ENCODE peak calls at places on chromosome 10, in six cellular contexts. Y is neural crest cell, A is AG09319, C is WTC11, B is Peyer's patch, O is RWPE1. K is an unnamed sample.

GRCh38 chr10:105989995-105990394 is 1174.5 kb downstream of the SORCS1 start:
- DNase-seq in Y (no peak), A (no peak), C (no peak), B (no peak), O (no peak), K (no peak)

GRCh38 chr10:131017566-131018285 is 293.8 kb downstream of the TCERG1L start:
- DNase-seq in Y (no peak), A (no peak), C (no peak), B (no peak), O (no peak), K (no peak)

GRCh38 chr10:100520811-100521210 is 1.1 kb upstream of the SEC31B start:
- DNase-seq in Y (no peak), A (no peak), C (no peak), B (no peak), O (peak; percentile 41), K (no peak)

GRCh38 chr10:101062231-101063161 is 707 bp downstream of the KAZALD1 start:
- DNase-seq in Y (peak; percentile 57), A (no peak), C (peak; percentile 78), B (peak; percentile 57), O (no peak), K (peak; percentile 75)

GRCh38 chr10:14325325-14325955 is 5.3 kb downstream of the FRMD4A start:
- DNase-seq in Y (peak; percentile 46), A (no peak), C (peak; percentile 89), B (no peak), O (no peak), K (peak; percentile 75)

GRCh38 chr10:103598654-103599115 is 105.2 kb downstream of the NEURL1 start:
- DNase-seq in Y (peak; percentile 63), A (no peak), C (peak; percentile 66), B (no peak), O (peak; percentile 80), K (peak; percentile 64)

GRCh38 chr10:42475168-42476098 is 162.9 kb downstream of the ZNF33B start:
- DNase-seq in Y (no peak), A (no peak), C (peak; percentile 16), B (no peak), O (peak; percentile 8), K (no peak)

GRCh38 chr10:84238909-84239308 is 2.4 kb downstream of the LRIT1 start:
- DNase-seq in Y (no peak), A (no peak), C (no peak), B (no peak), O (no peak), K (no peak)

GRCh38 chr10:12221323-12222298 is 25.6 kb downstream of the CDC123 start:
- DNase-seq in Y (no peak), A (no peak), C (no peak), B (no peak), O (peak; percentile 12), K (no peak)

GRCh38 chr10:116891208-116891607 is 41.9 kb downstream of the ENO4 start:
- DNase-seq in Y (no peak), A (peak; percentile 1), C (no peak), B (no peak), O (peak; percentile 77), K (no peak)

GRCh38 chr10:15420858-15421257 is 49.8 kb upstream of the FAM171A1 start:
- DNase-seq in Y (no peak), A (no peak), C (no peak), B (no peak), O (no peak), K (no peak)

GRCh38 chr10:122864901-122865300 is 14.5 kb downstream of the FAM24B start:
- DNase-seq in Y (no peak), A (no peak), C (no peak), B (no peak), O (peak; percentile 61), K (no peak)

GRCh38 chr10:27625452-27626345 is 119.9 kb downstream of the MKX start:
- DNase-seq in Y (no peak), A (no peak), C (peak; percentile 18), B (no peak), O (no peak), K (no peak)

GRCh38 chr10:33037726-33038125 is 79.7 kb upstream of the ITGB1 start:
- DNase-seq in Y (no peak), A (no peak), C (no peak), B (no peak), O (no peak), K (no peak)

GRCh38 chr10:102280397-102281015 is 35.2 kb downstream of the GBF1 start:
- DNase-seq in Y (no peak), A (no peak), C (no peak), B (no peak), O (no peak), K (peak; percentile 31)

GRCh38 chr10:110221721-110222261 is 14.4 kb downstream of the MXI1 start:
- DNase-seq in Y (no peak), A (peak; percentile 75), C (peak; percentile 68), B (peak; percentile 55), O (peak; percentile 66), K (peak; percentile 18)

GRCh38 chr10:133359554-133359971 is 1.7 kb upstream of the FUOM start:
- DNase-seq in Y (no peak), A (no peak), C (no peak), B (peak; percentile 45), O (no peak), K (no peak)

GRCh38 chr10:123642293-123642692 is 23.9 kb upstream of the GPR26 start:
- DNase-seq in Y (no peak), A (no peak), C (no peak), B (no peak), O (no peak), K (no peak)

GRCh38 chr10:50561266-50561665 is 62.5 kb downstream of the SGMS1 start:
- DNase-seq in Y (no peak), A (peak; percentile 97), C (no peak), B (no peak), O (no peak), K (no peak)

GRCh38 chr10:112235920-112236319 is 47.3 kb upstream of the TECTB start:
- DNase-seq in Y (no peak), A (no peak), C (no peak), B (no peak), O (no peak), K (no peak)

GRCh38 chr10:3422282-3422681 is 249.7 kb upstream of the PITRM1 start:
- DNase-seq in Y (no peak), A (no peak), C (no peak), B (no peak), O (no peak), K (no peak)

GRCh38 chr10:132447446-132448247 is 50.6 kb downstream of the PWWP2B start:
- DNase-seq in Y (no peak), A (no peak), C (peak; percentile 52), B (peak; percentile 69), O (peak; percentile 82), K (no peak)

GRCh38 chr10:29535012-29535777 is 99.6 kb downstream of the SVIL start:
- DNase-seq in Y (peak; percentile 77), A (peak; percentile 70), C (peak; percentile 80), B (no peak), O (no peak), K (peak; percentile 58)

GRCh38 chr10:129963831-129964501 is at the start of gene EBF3:
- DNase-seq in Y (peak; percentile 75), A (no peak), C (peak; percentile 85), B (peak; percentile 15), O (peak; percentile 49), K (peak; percentile 85)

GRCh38 chr10:79034271-79034876 is 34.4 kb upstream of the ZMIZ1 start:
- DNase-seq in Y (no peak), A (no peak), C (no peak), B (no peak), O (no peak), K (no peak)

GRCh38 chr10:73840056-73840402 is 28.6 kb upstream of the NDST2 start:
- DNase-seq in Y (no peak), A (no peak), C (no peak), B (no peak), O (no peak), K (no peak)

GRCh38 chr10:52332815-52333214 is 18.7 kb downstream of the DKK1 start:
- DNase-seq in Y (no peak), A (no peak), C (no peak), B (no peak), O (no peak), K (no peak)

GRCh38 chr10:132301371-132302330 is 6.1 kb downstream of the STK32C start:
- DNase-seq in Y (no peak), A (no peak), C (no peak), B (no peak), O (no peak), K (no peak)

GRCh38 chr10:24394479-24395190 is 185.7 kb downstream of the KIAA1217 start:
- DNase-seq in Y (no peak), A (no peak), C (no peak), B (no peak), O (no peak), K (no peak)
- TF ChIP-seq CTCF in Y (no peak), A (no peak), C (no peak), B (no peak), O (no peak), K (no peak)

DNA sequence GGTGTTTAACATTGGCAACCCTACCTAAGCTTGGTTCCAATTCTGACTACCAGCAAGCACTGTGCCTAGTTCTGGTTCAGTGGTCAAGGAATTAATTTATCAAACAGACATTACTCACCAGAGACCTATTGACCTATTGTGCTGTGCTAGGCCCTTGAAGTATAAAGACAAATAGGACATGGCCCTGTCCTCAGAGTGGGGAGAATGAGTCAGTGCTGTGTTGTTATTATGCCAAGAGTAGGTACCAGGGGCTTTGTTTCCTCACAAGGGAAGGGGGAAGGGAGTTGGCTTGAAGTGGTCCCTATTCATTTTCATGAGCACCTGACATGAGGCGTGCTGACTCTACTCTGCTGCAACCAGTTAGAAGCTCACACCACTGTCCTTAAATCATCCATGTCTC is 62.6 kb upstream of the PLPP4 start:
- DNase-seq in Y (no peak), A (no peak), C (no peak), B (no peak), O (no peak), K (no peak)
- TF ChIP-seq CTCF in Y (no peak), A (no peak), C (no peak), B (no peak), O (no peak), K (no peak)

GRCh38 chr10:5449823-5450222 is 37.5 kb downstream of the NET1 start:
- DNase-seq in Y (no peak), A (no peak), C (no peak), B (no peak), O (peak; percentile 55), K (no peak)
- TF ChIP-seq CTCF in Y (peak; percentile 33), A (peak; percentile 7), C (no peak), B (peak; percentile 13), O (no peak), K (no peak)

DNA sequence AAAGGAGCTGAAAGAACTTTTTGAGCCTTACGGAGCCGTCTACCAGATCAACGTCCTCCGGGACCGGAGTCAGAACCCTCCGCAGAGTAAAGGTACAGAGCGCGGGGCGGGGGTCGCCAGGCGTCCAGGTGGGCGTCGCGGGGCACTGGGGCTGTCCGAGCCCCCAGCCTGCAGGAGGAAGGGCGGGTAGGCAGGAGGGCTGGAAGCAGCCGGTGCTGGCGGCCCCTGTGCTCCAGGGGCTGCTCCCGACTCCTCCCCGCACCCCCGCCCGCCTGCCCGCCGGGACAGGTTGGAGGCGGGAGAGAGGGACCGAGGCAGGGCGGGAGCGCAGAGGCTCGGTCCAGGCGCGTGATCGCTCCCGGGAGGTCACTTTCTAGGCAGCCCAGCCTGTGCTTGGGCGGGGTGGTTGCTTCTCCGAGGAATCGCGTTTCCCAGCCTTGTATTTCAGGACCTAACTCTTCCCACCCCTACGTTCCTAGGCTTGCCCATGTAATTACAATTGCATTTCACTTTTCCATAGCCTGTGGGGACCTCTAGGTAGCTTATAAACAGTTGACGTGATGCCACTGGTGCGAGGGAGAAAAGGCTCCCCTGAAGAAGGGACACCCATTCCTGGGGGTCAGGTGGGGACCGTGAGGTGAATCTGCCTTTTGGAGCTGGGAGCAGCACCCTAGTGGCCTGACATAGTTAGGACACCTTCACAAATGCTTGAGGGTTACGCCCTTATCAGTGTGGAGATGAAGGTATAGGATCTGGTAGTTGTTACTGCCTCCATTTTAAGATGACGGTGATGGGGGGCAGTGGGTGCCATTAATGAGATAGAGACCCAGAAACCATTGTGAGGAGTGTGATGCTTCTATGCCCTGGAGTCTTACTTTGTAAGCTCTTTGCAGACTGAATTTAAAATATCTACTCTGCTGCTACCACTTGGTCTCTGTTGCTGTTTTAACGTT is 148.2 kb downstream of the CELF2 start:
- DNase-seq in Y (peak; percentile 33), A (no peak), C (peak; percentile 66), B (peak; percentile 83), O (peak; percentile 41), K (peak; percentile 53)
- TF ChIP-seq CTCF in Y (peak; percentile 65), A (peak; percentile 27), C (peak; percentile 54), B (peak; percentile 58), O (no peak), K (peak; percentile 72)

K was measured in endothelial cell.